ENCODE peak calls at places on chromosomes 1 and 21, in six cellular contexts. One of them, this sample, is unnamed.

GRCh38 chr1:221011145-221011544 is 131.9 kb downstream of the HLX start:
- DNase-seq in epithelial cell of esophagus: no peak
- DNase-seq in fibroblast of mammary gland: no peak
- DNase-seq in pancreas: no peak
- DNase-seq in left ventricle myocardium inferior: no peak
- DNase-seq in kidney epithelial cell: no peak
- DNase-seq in this sample: peak

GRCh38 chr1:174230399-174230798 is 71.1 kb downstream of the RABGAP1L start:
- DNase-seq in kidney epithelial cell: no peak
- DNase-seq in fibroblast of mammary gland: peak
- DNase-seq in epithelial cell of esophagus: no peak
- DNase-seq in left ventricle myocardium inferior: no peak
- DNase-seq in pancreas: no peak
- DNase-seq in this sample: peak

GRCh38 chr1:19679691-19680090 is 15.0 kb downstream of the HTR6 start:
- DNase-seq in fibroblast of mammary gland: no peak
- DNase-seq in pancreas: no peak
- DNase-seq in left ventricle myocardium inferior: no peak
- DNase-seq in kidney epithelial cell: no peak
- DNase-seq in epithelial cell of esophagus: no peak
- DNase-seq in this sample: no peak

GRCh38 chr1:111778066-111778465 is 22.4 kb downstream of the DDX20 start:
- DNase-seq in kidney epithelial cell: no peak
- DNase-seq in pancreas: no peak
- DNase-seq in fibroblast of mammary gland: no peak
- DNase-seq in left ventricle myocardium inferior: no peak
- DNase-seq in epithelial cell of esophagus: no peak
- DNase-seq in this sample: no peak

GRCh38 chr1:184827600-184828368 is 73.1 kb upstream of the EDEM3 start:
- DNase-seq in kidney epithelial cell: peak
- DNase-seq in epithelial cell of esophagus: peak
- DNase-seq in fibroblast of mammary gland: peak
- DNase-seq in pancreas: no peak
- DNase-seq in left ventricle myocardium inferior: no peak
- DNase-seq in this sample: peak

GRCh38 chr1:71490432-71490831 is 409.6 kb upstream of the ZRANB2 start:
- DNase-seq in fibroblast of mammary gland: peak
- DNase-seq in epithelial cell of esophagus: peak
- DNase-seq in left ventricle myocardium inferior: no peak
- DNase-seq in pancreas: no peak
- DNase-seq in kidney epithelial cell: no peak
- DNase-seq in this sample: peak

GRCh38 chr1:78081980-78082860 is 36.5 kb downstream of the GIPC2 start:
- DNase-seq in epithelial cell of esophagus: peak
- DNase-seq in fibroblast of mammary gland: peak
- DNase-seq in kidney epithelial cell: no peak
- DNase-seq in pancreas: no peak
- DNase-seq in left ventricle myocardium inferior: no peak
- DNase-seq in this sample: peak

GRCh38 chr21:21921410-21922232 is 923.4 kb downstream of the NCAM2 start:
- DNase-seq in pancreas: no peak
- DNase-seq in left ventricle myocardium inferior: no peak
- DNase-seq in kidney epithelial cell: no peak
- DNase-seq in epithelial cell of esophagus: peak
- DNase-seq in fibroblast of mammary gland: peak
- DNase-seq in this sample: peak

GRCh38 chr1:27544818-27545612 is 55.0 kb upstream of the WASF2 start:
- DNase-seq in pancreas: no peak
- DNase-seq in fibroblast of mammary gland: peak
- DNase-seq in left ventricle myocardium inferior: peak
- DNase-seq in kidney epithelial cell: no peak
- DNase-seq in epithelial cell of esophagus: no peak
- DNase-seq in this sample: peak

GRCh38 chr21:44489962-44490361 is 34.7 kb downstream of the LRRC3 start:
- DNase-seq in epithelial cell of esophagus: no peak
- DNase-seq in fibroblast of mammary gland: no peak
- DNase-seq in left ventricle myocardium inferior: no peak
- DNase-seq in pancreas: no peak
- DNase-seq in kidney epithelial cell: no peak
- DNase-seq in this sample: no peak

GRCh38 chr1:107993920-107994319 is 28.9 kb upstream of the VAV3 start:
- DNase-seq in left ventricle myocardium inferior: no peak
- DNase-seq in fibroblast of mammary gland: peak
- DNase-seq in kidney epithelial cell: no peak
- DNase-seq in pancreas: no peak
- DNase-seq in epithelial cell of esophagus: peak
- DNase-seq in this sample: no peak

GRCh38 chr21:45631540-45631939 is 12.0 kb upstream of the PCBP3 start:
- DNase-seq in epithelial cell of esophagus: no peak
- DNase-seq in kidney epithelial cell: no peak
- DNase-seq in fibroblast of mammary gland: no peak
- DNase-seq in pancreas: no peak
- DNase-seq in left ventricle myocardium inferior: no peak
- DNase-seq in this sample: no peak

DNA sequence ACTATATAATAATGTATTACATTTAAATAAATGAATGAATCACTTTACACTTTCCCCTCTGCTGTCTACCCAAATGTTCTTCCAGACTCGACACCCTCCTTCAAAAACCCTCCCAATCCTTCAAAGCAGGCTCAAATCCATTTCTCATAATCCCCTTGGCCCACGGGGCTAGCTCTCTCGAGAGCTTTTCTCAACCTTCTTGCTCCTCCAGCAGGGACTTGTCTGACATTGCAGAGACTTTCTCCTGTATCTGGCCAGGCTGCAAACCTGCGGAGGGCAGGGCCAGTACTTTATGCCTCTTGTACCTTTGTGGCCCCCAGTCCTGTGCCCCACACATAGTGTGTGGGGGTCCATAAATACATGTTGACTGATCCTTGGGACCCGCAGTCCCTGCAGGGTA is 14.1 kb upstream of the CNTN2 start:
- DNase-seq in left ventricle myocardium inferior: no peak
- DNase-seq in fibroblast of mammary gland: no peak
- DNase-seq in kidney epithelial cell: no peak
- DNase-seq in pancreas: no peak
- DNase-seq in epithelial cell of esophagus: no peak
- DNase-seq in this sample: no peak
- TF ChIP-seq CTCF in left ventricle myocardium inferior: no peak
- TF ChIP-seq CTCF in fibroblast of mammary gland: no peak
- TF ChIP-seq CTCF in kidney epithelial cell: no peak
- TF ChIP-seq CTCF in pancreas: no peak
- TF ChIP-seq CTCF in epithelial cell of esophagus: no peak
- TF ChIP-seq CTCF in this sample: no peak

DNA sequence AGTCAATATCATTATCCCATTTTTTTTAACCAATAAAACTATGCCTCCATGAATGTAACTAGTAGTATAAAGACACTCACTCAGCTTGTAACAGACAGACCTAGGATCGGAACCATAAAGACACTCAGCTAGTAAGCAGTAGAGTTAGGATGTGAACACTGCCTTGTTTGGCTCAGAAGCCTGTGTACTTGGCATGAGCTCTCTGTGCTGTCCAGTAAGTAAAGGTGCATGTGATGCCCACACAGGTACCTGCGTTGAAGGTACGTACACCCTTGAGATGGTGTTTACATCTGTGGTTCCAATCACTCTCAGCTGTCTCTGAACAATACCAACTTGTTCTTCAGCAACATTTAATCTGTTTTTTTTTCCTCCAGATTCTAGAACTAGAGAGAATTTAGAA is 252.1 kb upstream of the SGIP1 start:
- DNase-seq in epithelial cell of esophagus: no peak
- DNase-seq in pancreas: no peak
- DNase-seq in kidney epithelial cell: no peak
- DNase-seq in left ventricle myocardium inferior: no peak
- DNase-seq in fibroblast of mammary gland: no peak
- DNase-seq in this sample: no peak
- H3K4me3 ChIP-seq in epithelial cell of esophagus: no peak
- H3K4me3 ChIP-seq in pancreas: no peak
- H3K4me3 ChIP-seq in kidney epithelial cell: no peak
- H3K4me3 ChIP-seq in left ventricle myocardium inferior: no peak
- H3K4me3 ChIP-seq in fibroblast of mammary gland: no peak
- H3K4me3 ChIP-seq in this sample: no peak

DNA sequence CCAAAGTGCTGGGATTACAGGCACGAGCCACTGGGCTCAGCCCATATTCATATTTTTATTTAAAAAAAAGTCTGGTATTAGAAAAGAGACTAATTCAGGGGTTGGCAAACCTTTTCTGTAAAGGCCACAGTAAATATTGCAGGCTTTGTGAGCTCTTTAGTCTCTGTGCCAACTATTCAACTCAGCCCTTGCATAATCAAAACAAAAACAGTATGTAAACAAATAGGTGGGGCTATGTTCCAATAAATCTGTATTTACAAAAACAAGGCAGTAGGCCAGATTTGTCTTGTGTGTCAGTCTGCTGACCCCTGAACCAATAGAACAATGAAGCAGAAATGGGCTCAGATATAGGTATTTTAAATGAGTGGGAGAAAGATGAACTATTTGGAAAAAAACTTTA is 49.3 kb downstream of the CDC42BPA start:
- DNase-seq in epithelial cell of esophagus: peak
- DNase-seq in kidney epithelial cell: no peak
- DNase-seq in left ventricle myocardium inferior: no peak
- DNase-seq in pancreas: no peak
- DNase-seq in fibroblast of mammary gland: peak
- DNase-seq in this sample: no peak
- TF ChIP-seq CTCF in epithelial cell of esophagus: no peak
- TF ChIP-seq CTCF in kidney epithelial cell: no peak
- TF ChIP-seq CTCF in left ventricle myocardium inferior: no peak
- TF ChIP-seq CTCF in pancreas: no peak
- TF ChIP-seq CTCF in fibroblast of mammary gland: no peak
- TF ChIP-seq CTCF in this sample: no peak

GRCh38 chr1:16421201-16421600 is 16.0 kb downstream of the SPATA21 start:
- DNase-seq in left ventricle myocardium inferior: no peak
- DNase-seq in fibroblast of mammary gland: no peak
- DNase-seq in pancreas: no peak
- DNase-seq in epithelial cell of esophagus: no peak
- DNase-seq in kidney epithelial cell: no peak
- DNase-seq in this sample: no peak
- H3K4me3 ChIP-seq in left ventricle myocardium inferior: no peak
- H3K4me3 ChIP-seq in fibroblast of mammary gland: no peak
- H3K4me3 ChIP-seq in pancreas: no peak
- H3K4me3 ChIP-seq in epithelial cell of esophagus: no peak
- H3K4me3 ChIP-seq in kidney epithelial cell: no peak
- H3K4me3 ChIP-seq in this sample: no peak

GRCh38 chr1:39080884-39081265 is 54.7 kb downstream of the NDUFS5 start:
- DNase-seq in fibroblast of mammary gland: no peak
- DNase-seq in epithelial cell of esophagus: no peak
- DNase-seq in left ventricle myocardium inferior: no peak
- DNase-seq in pancreas: peak
- DNase-seq in kidney epithelial cell: no peak
- DNase-seq in this sample: no peak

GRCh38 chr1:39081266-39082139 is 55.4 kb downstream of the NDUFS5 start:
- DNase-seq in pancreas: peak
- DNase-seq in epithelial cell of esophagus: peak
- DNase-seq in fibroblast of mammary gland: no peak
- DNase-seq in kidney epithelial cell: no peak
- DNase-seq in left ventricle myocardium inferior: peak
- DNase-seq in this sample: no peak

GRCh38 chr1:39084191-39084590 is 58.0 kb downstream of the NDUFS5 start:
- DNase-seq in fibroblast of mammary gland: no peak
- DNase-seq in epithelial cell of esophagus: no peak
- DNase-seq in pancreas: no peak
- DNase-seq in left ventricle myocardium inferior: no peak
- DNase-seq in kidney epithelial cell: no peak
- DNase-seq in this sample: no peak

GRCh38 chr1:39082140-39082799 is 56.1 kb downstream of the NDUFS5 start:
- DNase-seq in pancreas: peak
- DNase-seq in epithelial cell of esophagus: no peak
- DNase-seq in fibroblast of mammary gland: no peak
- DNase-seq in kidney epithelial cell: no peak
- DNase-seq in left ventricle myocardium inferior: no peak
- DNase-seq in this sample: no peak

DNA sequence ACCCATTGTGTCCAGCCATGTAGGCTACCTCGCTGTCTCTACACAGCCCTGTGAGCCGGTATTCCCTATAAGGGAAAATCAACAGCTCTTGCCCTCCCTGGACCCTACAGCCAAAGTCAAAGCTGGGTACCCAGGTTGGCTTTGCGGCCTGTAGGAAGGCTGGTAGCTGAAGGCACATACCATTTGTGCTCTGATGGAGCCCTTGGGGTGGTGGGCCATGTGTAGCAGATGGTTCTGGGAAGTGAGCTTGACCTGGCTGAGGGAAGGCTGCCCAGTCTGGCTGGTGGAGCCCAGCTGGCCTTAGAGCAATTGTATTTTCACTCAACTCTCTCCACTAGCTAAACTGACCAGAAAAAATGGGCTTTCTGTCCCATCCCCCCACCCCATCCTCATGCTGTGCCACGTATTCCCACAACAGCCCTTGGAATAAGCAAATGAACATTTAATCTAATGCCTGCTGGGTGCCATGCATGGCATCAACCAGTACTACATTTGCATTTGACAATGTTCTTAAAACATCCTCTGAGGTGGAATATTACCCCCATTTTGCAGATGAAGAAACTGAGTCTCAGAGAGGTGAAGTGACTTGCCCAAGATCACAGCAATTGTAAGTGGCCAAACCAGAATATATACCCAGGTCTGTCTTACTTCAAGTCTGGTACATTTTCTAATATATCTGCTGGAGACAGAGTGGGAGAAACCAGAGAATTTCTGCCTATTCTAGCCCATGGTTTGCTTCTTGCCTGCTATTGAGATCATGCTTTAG is 56.8 kb downstream of the NDUFS5 start:
- DNase-seq in epithelial cell of esophagus: no peak
- DNase-seq in fibroblast of mammary gland: no peak
- DNase-seq in kidney epithelial cell: no peak
- DNase-seq in pancreas: no peak
- DNase-seq in left ventricle myocardium inferior: no peak
- DNase-seq in this sample: no peak
- TF ChIP-seq CTCF in epithelial cell of esophagus: no peak
- TF ChIP-seq CTCF in fibroblast of mammary gland: no peak
- TF ChIP-seq CTCF in kidney epithelial cell: no peak
- TF ChIP-seq CTCF in pancreas: no peak
- TF ChIP-seq CTCF in left ventricle myocardium inferior: no peak
- TF ChIP-seq CTCF in this sample: no peak

GRCh38 chr1:98055457-98055856 is 134.6 kb upstream of the DPYD start:
- DNase-seq in epithelial cell of esophagus: no peak
- DNase-seq in fibroblast of mammary gland: no peak
- DNase-seq in pancreas: no peak
- DNase-seq in left ventricle myocardium inferior: no peak
- DNase-seq in kidney epithelial cell: no peak
- DNase-seq in this sample: no peak

GRCh38 chr1:98053471-98054366 is 132.9 kb upstream of the DPYD start:
- DNase-seq in epithelial cell of esophagus: peak
- DNase-seq in kidney epithelial cell: no peak
- DNase-seq in fibroblast of mammary gland: peak
- DNase-seq in pancreas: peak
- DNase-seq in left ventricle myocardium inferior: peak
- DNase-seq in this sample: peak

GRCh38 chr1:98054786-98055185 is 134.0 kb upstream of the DPYD start:
- DNase-seq in kidney epithelial cell: no peak
- DNase-seq in epithelial cell of esophagus: no peak
- DNase-seq in left ventricle myocardium inferior: no peak
- DNase-seq in fibroblast of mammary gland: no peak
- DNase-seq in pancreas: no peak
- DNase-seq in this sample: no peak

GRCh38 chr1:98056781-98057180 is 135.9 kb upstream of the DPYD start:
- DNase-seq in epithelial cell of esophagus: no peak
- DNase-seq in kidney epithelial cell: no peak
- DNase-seq in fibroblast of mammary gland: no peak
- DNase-seq in left ventricle myocardium inferior: no peak
- DNase-seq in pancreas: no peak
- DNase-seq in this sample: no peak

GRCh38 chr1:98054367-98054701 is 133.5 kb upstream of the DPYD start:
- DNase-seq in epithelial cell of esophagus: no peak
- DNase-seq in fibroblast of mammary gland: no peak
- DNase-seq in pancreas: no peak
- DNase-seq in kidney epithelial cell: no peak
- DNase-seq in left ventricle myocardium inferior: no peak
- DNase-seq in this sample: no peak
- H3K4me3 ChIP-seq in epithelial cell of esophagus: no peak
- H3K4me3 ChIP-seq in fibroblast of mammary gland: peak
- H3K4me3 ChIP-seq in pancreas: no peak
- H3K4me3 ChIP-seq in kidney epithelial cell: no peak
- H3K4me3 ChIP-seq in left ventricle myocardium inferior: peak
- H3K4me3 ChIP-seq in this sample: no peak